ENCODE peak calls at places on chromosomes 13 and 19, in nine cellular contexts. Z is WERI-Rb-1, V is OCI-LY7, J is heart left ventricle, D is nephron progenitor cell, L is keratinocyte, W is endodermal cell, E is HFFc6, A is AG04450. M is an unnamed sample.

GRCh38 chr19:42197375-42197817 is 20.1 kb downstream of the DEDD2 start:
- DNase-seq in A (no peak), V (no peak), Z (no peak), D (no peak), E (no peak), W (peak), L (no peak), J (no peak), M (no peak)

GRCh38 chr13:45807520-45808099 is 43.9 kb downstream of the SIAH3 start:
- DNase-seq in Z (peak), V (peak), W (peak), E (peak), J (no peak), A (no peak), D (no peak), L (peak), M (peak)

GRCh38 chr19:27674701-27675100 is 1538.2 kb downstream of the UQCRFS1 start:
- DNase-seq in J (no peak), L (no peak), D (no peak), A (no peak), E (no peak), Z (no peak), V (no peak), W (peak), M (no peak)

GRCh38 chr13:39946769-39947168 is 291.3 kb downstream of the COG6 start:
- DNase-seq in E (no peak), V (no peak), A (no peak), W (no peak), D (no peak), Z (no peak), L (no peak), J (no peak), M (no peak)

GRCh38 chr13:32530841-32531253 is 7.7 kb downstream of the N4BP2L2 start:
- DNase-seq in A (peak), W (no peak), D (no peak), V (peak), Z (no peak), L (no peak), J (peak), E (peak), M (peak)

GRCh38 chr19:3025516-3025890 is 3.6 kb downstream of the TLE2 start:
- DNase-seq in D (no peak), L (no peak), Z (no peak), A (no peak), W (no peak), V (no peak), E (no peak), J (no peak), M (no peak)

GRCh38 chr19:11179716-11180297 is 17.5 kb downstream of the KANK2 start:
- DNase-seq in J (no peak), W (no peak), D (no peak), E (no peak), Z (no peak), A (no peak), L (no peak), V (peak), M (no peak)

GRCh38 chr19:56840452-56841193 is at the start of the genes PEG3 and ZIM2:
- DNase-seq in V (no peak), E (no peak), D (no peak), W (no peak), L (no peak), A (no peak), Z (peak), J (peak), M (peak)

GRCh38 chr13:96020155-96020575 is 33.0 kb downstream of the UGGT2 start:
- DNase-seq in E (peak), L (no peak), A (peak), V (peak), Z (peak), W (peak), J (peak), D (peak), M (peak)

GRCh38 chr13:99985243-99985874 is 3.8 kb downstream of the ZIC2 start:
- DNase-seq in D (peak), W (peak), E (no peak), L (no peak), A (no peak), J (no peak), V (no peak), Z (peak), M (no peak)

GRCh38 chr13:76903544-76904162 is 17.4 kb upstream of the KCTD12 start:
- DNase-seq in V (peak), L (peak), E (peak), A (peak), D (peak), J (peak), Z (peak), W (peak), M (peak)

GRCh38 chr19:579842-580155 is 7.4 kb downstream of the BSG start:
- DNase-seq in D (no peak), A (no peak), L (no peak), J (no peak), W (no peak), V (no peak), Z (no peak), E (no peak), M (no peak)

GRCh38 chr13:50400035-50400726 is 384.9 kb downstream of the KCNRG start:
- DNase-seq in W (no peak), L (no peak), J (peak), D (no peak), Z (no peak), V (no peak), A (no peak), E (no peak), M (peak)

GRCh38 chr13:76874466-76874865 is 11.7 kb downstream of the KCTD12 start:
- DNase-seq in W (no peak), Z (no peak), D (no peak), L (no peak), V (no peak), J (no peak), E (no peak), A (no peak), M (no peak)

GRCh38 chr19:2327773-2328400 is 499 bp downstream of the LSM7 start:
- DNase-seq in D (no peak), W (peak), L (peak), A (peak), Z (peak), J (no peak), E (peak), V (peak), M (peak)

GRCh38 chr19:58518261-58519086 is 1.1 kb downstream of the ZBTB45 start:
- DNase-seq in D (no peak), Z (no peak), W (no peak), J (no peak), A (no peak), L (no peak), V (peak), E (no peak), M (no peak)
- TF ChIP-seq CTCF in D (no peak), Z (no peak), W (no peak), J (no peak), A (no peak), L (no peak), V (no peak), E (no peak), M (no peak)

DNA sequence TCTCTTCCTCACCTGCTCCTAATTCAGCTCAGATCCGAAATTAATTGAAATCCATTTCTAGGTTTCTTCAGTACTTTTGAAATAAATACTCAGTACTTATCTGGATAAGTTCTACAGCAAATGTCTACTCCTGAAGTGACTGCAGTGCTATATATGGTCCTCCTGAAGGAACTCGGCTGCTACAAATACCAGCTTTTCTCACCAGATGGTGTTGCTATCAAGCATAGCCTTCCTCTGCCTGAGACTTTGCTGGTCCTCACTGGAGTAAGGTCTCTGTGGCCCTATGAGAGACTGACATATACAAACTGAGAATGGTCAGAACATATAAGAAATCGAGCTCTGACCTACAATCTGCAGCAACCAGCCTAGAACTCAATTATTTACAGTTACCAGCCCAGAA is 161.6 kb downstream of the NDFIP2 start:
- DNase-seq in E (no peak), W (no peak), J (no peak), V (no peak), Z (no peak), L (no peak), D (no peak), A (no peak), M (no peak)
- TF ChIP-seq CTCF in E (no peak), W (peak), J (no peak), V (no peak), Z (no peak), L (no peak), D (no peak), A (peak), M (no peak)

GRCh38 chr13:109782066-109782822 is 4.1 kb downstream of the IRS2 start:
- DNase-seq in W (no peak), A (no peak), L (no peak), D (no peak), J (no peak), V (no peak), E (no peak), Z (no peak), M (no peak)
- TF ChIP-seq CTCF in W (no peak), A (no peak), L (no peak), D (no peak), J (no peak), V (no peak), E (peak), Z (no peak), M (no peak)

GRCh38 chr19:4649392-4650094 is 10.2 kb downstream of the TNFAIP8L1 start:
- DNase-seq in Z (no peak), E (no peak), D (no peak), W (no peak), L (no peak), V (no peak), J (no peak), A (no peak), M (no peak)

GRCh38 chr19:4650159-4650558 is 10.8 kb downstream of the TNFAIP8L1 start:
- DNase-seq in Z (no peak), L (no peak), W (no peak), D (no peak), E (no peak), J (no peak), V (no peak), A (no peak), M (no peak)

GRCh38 chr19:4652075-4652474 is 12.8 kb downstream of the TNFAIP8L1 start:
- DNase-seq in E (no peak), A (no peak), L (no peak), W (no peak), J (no peak), Z (no peak), V (no peak), D (no peak), M (no peak)

GRCh38 chr19:4645718-4646117 is 6.4 kb downstream of the TNFAIP8L1 start:
- DNase-seq in E (no peak), Z (no peak), W (no peak), V (no peak), L (no peak), D (no peak), J (no peak), A (no peak), M (no peak)

GRCh38 chr19:4647676-4648644 is 8.6 kb downstream of the TNFAIP8L1 start:
- DNase-seq in W (peak), E (no peak), Z (no peak), A (no peak), D (no peak), L (no peak), J (peak), V (no peak), M (peak)
- TF ChIP-seq CTCF in W (peak), E (peak), Z (peak), A (no peak), D (no peak), L (no peak), J (peak), V (peak), M (peak)

GRCh38 chr19:49411681-49412321 is 11.4 kb downstream of the PTH2 start:
- DNase-seq in L (no peak), E (no peak), D (no peak), V (no peak), A (no peak), Z (no peak), J (no peak), W (no peak), M (no peak)

GRCh38 chr19:49414256-49414655 is 9.0 kb downstream of the PTH2 start:
- DNase-seq in L (no peak), D (no peak), W (no peak), Z (no peak), J (no peak), E (no peak), A (no peak), V (no peak), M (no peak)

GRCh38 chr19:49415102-49415809 is 8.0 kb downstream of the PTH2 start:
- DNase-seq in A (no peak), Z (no peak), L (no peak), J (no peak), W (no peak), D (no peak), V (peak), E (no peak), M (peak)

GRCh38 chr19:49415810-49416200 is 7.4 kb downstream of the PTH2 start:
- DNase-seq in Z (no peak), E (no peak), D (no peak), A (no peak), L (no peak), W (no peak), V (no peak), J (no peak), M (no peak)

GRCh38 chr19:49413348-49413747 is 9.9 kb downstream of the PTH2 start:
- DNase-seq in E (no peak), W (no peak), J (peak), D (no peak), A (no peak), L (no peak), V (no peak), Z (no peak), M (peak)
- TF ChIP-seq CTCF in E (no peak), W (no peak), J (no peak), D (no peak), A (no peak), L (no peak), V (no peak), Z (no peak), M (no peak)

GRCh38 chr13:20057963-20058362 is 99.4 kb downstream of the ZMYM2 start:
- DNase-seq in Z (no peak), A (no peak), L (no peak), D (no peak), E (no peak), J (no peak), W (no peak), V (no peak), M (no peak)
- TF ChIP-seq CTCF in Z (no peak), A (peak), L (no peak), D (no peak), E (peak), J (no peak), W (no peak), V (peak), M (peak)

DNA sequence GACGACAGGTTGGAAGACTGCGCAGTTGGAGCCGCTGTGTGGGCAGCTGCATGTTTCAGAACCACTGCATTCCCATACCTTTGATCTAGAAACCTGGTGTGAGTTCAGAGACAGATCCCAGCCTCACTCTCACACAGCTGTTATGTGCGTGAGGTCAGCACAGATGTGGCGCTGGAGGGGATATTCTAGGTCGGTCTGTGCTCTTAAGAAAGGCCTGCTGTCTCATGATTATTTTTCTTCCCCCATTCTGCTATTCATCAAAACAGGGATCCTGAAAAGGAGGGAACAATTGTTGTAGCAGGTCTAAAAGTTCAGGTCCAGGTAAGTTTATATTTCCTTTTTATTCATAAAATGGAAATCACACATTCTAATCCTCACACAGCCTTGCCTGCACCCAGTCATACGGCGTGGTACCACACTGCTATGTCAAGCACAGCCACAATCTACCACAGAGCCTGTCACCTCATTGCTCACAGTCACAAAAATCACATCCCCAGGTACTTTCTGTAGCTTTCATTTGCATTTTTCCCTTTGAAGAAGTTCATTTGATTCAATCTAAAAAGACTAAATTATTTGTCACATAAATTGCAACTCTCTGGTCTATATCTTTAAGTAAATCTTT is 846 bp downstream of the ZNF546 start:
- DNase-seq in D (no peak), V (no peak), Z (no peak), W (no peak), J (no peak), L (no peak), A (no peak), E (no peak), M (peak)
- TF ChIP-seq CTCF in D (no peak), V (no peak), Z (no peak), W (no peak), J (no peak), L (no peak), A (no peak), E (no peak), M (no peak)

M was measured in fibroblast of mammary gland.